ENCODE peak calls at places on chromosomes 5 and 9, in ten cellular contexts. W, F, C, D, O, T, M, U, K and I are unnamed samples.

GRCh38 chr9:104780796-104781395 is 17.0 kb downstream of the NIPSNAP3B start:
- DNase-seq in F (peak; percentile 56), W (no peak), T (no peak), O (peak; percentile 49), U (no peak), M (no peak), C (no peak), D (peak; percentile 76), K (no peak), I (no peak)

GRCh38 chr5:151770383-151771258 is 1.1 kb upstream of the G3BP1 start:
- DNase-seq in U (peak; percentile 72), M (peak; percentile 87), T (peak; percentile 21), F (peak; percentile 77), W (peak; percentile 53), C (no peak), K (peak; percentile 82), O (peak; percentile 81), D (peak; percentile 82), I (peak; percentile 34)

GRCh38 chr9:77989909-77990308 is 41.7 kb downstream of the GNAQ start:
- DNase-seq in F (no peak), M (no peak), U (no peak), O (no peak), D (no peak), C (no peak), T (no peak), W (no peak), K (no peak), I (no peak)

GRCh38 chr5:170638051-170638450 is 134.2 kb downstream of the KCNIP1 start:
- DNase-seq in W (no peak), K (no peak), M (peak; percentile 36), C (no peak), D (no peak), F (no peak), U (no peak), O (no peak), T (no peak), I (no peak)

GRCh38 chr5:14184082-14184481 is 40.9 kb downstream of the TRIO start:
- DNase-seq in M (no peak), T (no peak), F (peak; percentile 52), O (no peak), C (no peak), U (no peak), W (no peak), D (no peak), K (no peak), I (no peak)

GRCh38 chr5:181281077-181281983 is 20.4 kb upstream of the TRIM52 start:
- DNase-seq in F (no peak), M (no peak), K (no peak), T (no peak), D (no peak), C (no peak), U (no peak), W (peak; percentile 78), O (no peak), I (no peak)

GRCh38 chr5:73445708-73446630 is 2.6 kb downstream of the FOXD1 start:
- DNase-seq in T (no peak), W (no peak), C (no peak), M (no peak), D (no peak), U (no peak), K (no peak), F (no peak), O (no peak), I (no peak)

GRCh38 chr5:61327761-61328753 is 4.0 kb upstream of the ZSWIM6 start:
- DNase-seq in T (no peak), K (no peak), F (peak; percentile 54), O (peak; percentile 81), M (no peak), U (no peak), C (no peak), W (no peak), D (peak; percentile 93), I (no peak)

GRCh38 chr9:137479892-137480685 is 21.0 kb upstream of the NSMF start:
- DNase-seq in O (no peak), D (no peak), C (no peak), M (peak; percentile 55), F (no peak), T (no peak), U (no peak), W (no peak), K (no peak), I (no peak)

GRCh38 chr5:59140133-59140532 is 557.3 kb downstream of the RAB3C start:
- DNase-seq in U (no peak), D (no peak), C (no peak), T (no peak), F (no peak), O (no peak), W (no peak), M (no peak), K (no peak), I (no peak)

GRCh38 chr5:43017438-43017820 is 22.7 kb downstream of the ANXA2R start:
- DNase-seq in M (no peak), C (no peak), F (peak; percentile 65), D (peak; percentile 66), U (peak; percentile 52), T (no peak), O (peak; percentile 59), K (peak; percentile 54), W (no peak), I (no peak)

GRCh38 chr5:36150676-36151433 is 832 bp downstream of the LMBRD2 start:
- DNase-seq in F (peak; percentile 80), K (peak; percentile 36), M (no peak), U (peak; percentile 50), T (peak; percentile 36), C (peak; percentile 21), W (no peak), D (peak; percentile 67), O (peak; percentile 57), I (no peak)

GRCh38 chr9:8014987-8015682 is 215.6 kb upstream of the DMAC1 start:
- DNase-seq in K (no peak), C (no peak), D (no peak), W (no peak), F (no peak), U (no peak), M (no peak), O (no peak), T (no peak), I (no peak)

GRCh38 chr5:124519396-124519795 is 227.0 kb downstream of the ZNF608 start:
- DNase-seq in O (peak; percentile 47), D (peak; percentile 5), K (peak; percentile 43), T (no peak), W (no peak), M (no peak), F (peak; percentile 13), C (no peak), U (no peak), I (no peak)

GRCh38 chr5:100790170-100790665 is 112.9 kb downstream of the ST8SIA4 start:
- DNase-seq in M (no peak), O (no peak), K (no peak), T (no peak), D (peak; percentile 14), W (no peak), U (peak; percentile 9), C (no peak), F (no peak), I (no peak)

GRCh38 chr5:168295574-168296201 is 4.2 kb downstream of the WWC1 start:
- DNase-seq in F (no peak), U (no peak), D (peak; percentile 71), W (peak; percentile 55), M (peak; percentile 73), O (peak; percentile 83), K (no peak), T (no peak), C (no peak), I (no peak)

GRCh38 chr5:57816108-57816507 is 333.5 kb upstream of the ACTBL2 start:
- DNase-seq in F (peak; percentile 53), T (no peak), K (no peak), U (no peak), C (no peak), D (peak; percentile 97), O (peak; percentile 98), W (no peak), M (no peak), I (no peak)

GRCh38 chr5:171269717-171270116 is 39.3 kb upstream of the TLX3 start:
- DNase-seq in U (no peak), O (peak; percentile 82), D (peak; percentile 62), M (no peak), F (no peak), K (no peak), W (no peak), C (no peak), T (no peak), I (no peak)

GRCh38 chr5:39194466-39195136 is 24.8 kb downstream of the FYB1 start:
- DNase-seq in C (no peak), T (no peak), O (peak; percentile 89), K (no peak), U (no peak), F (no peak), M (no peak), D (peak; percentile 96), W (no peak), I (no peak)

GRCh38 chr5:102638912-102639652 is 116.0 kb upstream of the PAM start:
- DNase-seq in M (no peak), D (no peak), C (no peak), F (no peak), O (peak; percentile 61), U (no peak), K (no peak), T (no peak), W (no peak), I (no peak)

GRCh38 chr5:141909212-141909611 is 14.5 kb upstream of the DELE1 start:
- DNase-seq in M (no peak), D (no peak), T (no peak), C (no peak), U (no peak), F (no peak), W (no peak), K (no peak), O (no peak), I (no peak)

GRCh38 chr5:150672237-150672883 is 11.3 kb downstream of the MYOZ3 start:
- DNase-seq in M (peak; percentile 75), C (peak; percentile 48), F (peak; percentile 70), T (no peak), D (peak; percentile 52), W (no peak), K (peak; percentile 59), U (no peak), O (peak; percentile 46), I (no peak)

GRCh38 chr9:93960971-93961841 is 6.1 kb upstream of the BARX1 start:
- DNase-seq in W (peak; percentile 35), D (no peak), U (no peak), M (peak; percentile 57), C (no peak), K (no peak), F (no peak), T (no peak), O (no peak), I (no peak)

GRCh38 chr9:74663456-74663855 is 166.3 kb downstream of the RORB start:
- DNase-seq in U (no peak), M (no peak), W (no peak), O (no peak), T (no peak), D (no peak), C (no peak), K (no peak), F (no peak), I (no peak)

GRCh38 chr9:96052703-96053102 is 177.2 kb downstream of the ERCC6L2 start:
- DNase-seq in U (no peak), K (no peak), O (no peak), D (no peak), M (no peak), C (no peak), F (no peak), T (no peak), W (no peak), I (no peak)

GRCh38 chr9:76677481-76678055 is 86.7 kb upstream of the PCA3 start:
- DNase-seq in U (no peak), W (no peak), D (peak; percentile 47), M (no peak), K (no peak), F (peak; percentile 92), C (no peak), O (peak; percentile 35), T (no peak), I (no peak)

GRCh38 chr5:69152731-69153130 is 14.2 kb upstream of the CCNB1 start:
- DNase-seq in W (no peak), O (no peak), F (no peak), K (no peak), C (no peak), U (no peak), T (no peak), D (no peak), M (no peak), I (no peak)